ENCODE peak calls at places on chromosomes 12 and 14, in nine cellular contexts. One of them, this sample, is unnamed.
A peak's percentile ranks its signal among the peaks of the same experiment; 100 is the strongest.

GRCh38 chr14:76846331-76847047 is 20.3 kb downstream of the LRRC74A start:
- DNase-seq in stimulated activated CD4-positive, alpha-beta T cell treated with anti-CD3 and anti-CD28 coated beads, Interleukin-12 subunit alpha, Interleukin-12 subunit beta, amount 100 ng/mL, for 4 hours: no peak
- DNase-seq in left ventricle myocardium inferior: no peak
- DNase-seq in HFFc6: no peak
- DNase-seq in RPMI8226: no peak
- DNase-seq in Calu3: no peak
- DNase-seq in heart right ventricle: no peak
- DNase-seq in non-pigmented ciliary epithelial cell: no peak
- DNase-seq in nephron progenitor cell: no peak
- DNase-seq in this sample: no peak

GRCh38 chr12:11853126-11853525 is 203.7 kb downstream of the ETV6 start:
- DNase-seq in stimulated activated CD4-positive, alpha-beta T cell treated with anti-CD3 and anti-CD28 coated beads, Interleukin-12 subunit alpha, Interleukin-12 subunit beta, amount 100 ng/mL, for 4 hours: no peak
- DNase-seq in left ventricle myocardium inferior: no peak
- DNase-seq in HFFc6: no peak
- DNase-seq in RPMI8226: no peak
- DNase-seq in Calu3: no peak
- DNase-seq in heart right ventricle: no peak
- DNase-seq in non-pigmented ciliary epithelial cell: no peak
- DNase-seq in nephron progenitor cell: no peak
- DNase-seq in this sample: no peak

GRCh38 chr12:78035913-78036658 is 205.4 kb downstream of the NAV3 start:
- DNase-seq in stimulated activated CD4-positive, alpha-beta T cell treated with anti-CD3 and anti-CD28 coated beads, Interleukin-12 subunit alpha, Interleukin-12 subunit beta, amount 100 ng/mL, for 4 hours: no peak
- DNase-seq in left ventricle myocardium inferior: no peak
- DNase-seq in HFFc6: no peak
- DNase-seq in RPMI8226: no peak
- DNase-seq in Calu3: no peak
- DNase-seq in heart right ventricle: no peak
- DNase-seq in non-pigmented ciliary epithelial cell: no peak
- DNase-seq in nephron progenitor cell: no peak
- DNase-seq in this sample: no peak

GRCh38 chr12:108066583-108067234 is 62.4 kb upstream of the WSCD2 start:
- DNase-seq in stimulated activated CD4-positive, alpha-beta T cell treated with anti-CD3 and anti-CD28 coated beads, Interleukin-12 subunit alpha, Interleukin-12 subunit beta, amount 100 ng/mL, for 4 hours: no peak
- DNase-seq in left ventricle myocardium inferior: no peak
- DNase-seq in HFFc6: no peak
- DNase-seq in RPMI8226: no peak
- DNase-seq in Calu3: no peak
- DNase-seq in heart right ventricle: no peak
- DNase-seq in non-pigmented ciliary epithelial cell: no peak
- DNase-seq in nephron progenitor cell: no peak
- DNase-seq in this sample: no peak

GRCh38 chr14:90060965-90061848 is 587 bp upstream of the KCNK13 start:
- DNase-seq in stimulated activated CD4-positive, alpha-beta T cell treated with anti-CD3 and anti-CD28 coated beads, Interleukin-12 subunit alpha, Interleukin-12 subunit beta, amount 100 ng/mL, for 4 hours: peak; percentile 5
- DNase-seq in left ventricle myocardium inferior: no peak
- DNase-seq in HFFc6: no peak
- DNase-seq in RPMI8226: peak; percentile 7
- DNase-seq in Calu3: peak; percentile 6
- DNase-seq in heart right ventricle: peak; percentile 24
- DNase-seq in non-pigmented ciliary epithelial cell: no peak
- DNase-seq in nephron progenitor cell: peak; percentile 72
- DNase-seq in this sample: no peak

GRCh38 chr12:65603428-65604351 is 220.6 kb upstream of the HMGA2 start:
- DNase-seq in stimulated activated CD4-positive, alpha-beta T cell treated with anti-CD3 and anti-CD28 coated beads, Interleukin-12 subunit alpha, Interleukin-12 subunit beta, amount 100 ng/mL, for 4 hours: no peak
- DNase-seq in left ventricle myocardium inferior: peak; percentile 18
- DNase-seq in HFFc6: peak; percentile 93
- DNase-seq in RPMI8226: no peak
- DNase-seq in Calu3: peak; percentile 57
- DNase-seq in heart right ventricle: no peak
- DNase-seq in non-pigmented ciliary epithelial cell: peak; percentile 93
- DNase-seq in nephron progenitor cell: no peak
- DNase-seq in this sample: peak; percentile 91

GRCh38 chr14:80356413-80356812 is 145.1 kb upstream of the DIO2 start:
- DNase-seq in stimulated activated CD4-positive, alpha-beta T cell treated with anti-CD3 and anti-CD28 coated beads, Interleukin-12 subunit alpha, Interleukin-12 subunit beta, amount 100 ng/mL, for 4 hours: no peak
- DNase-seq in left ventricle myocardium inferior: no peak
- DNase-seq in HFFc6: no peak
- DNase-seq in RPMI8226: peak; percentile 6
- DNase-seq in Calu3: peak; percentile 5
- DNase-seq in heart right ventricle: no peak
- DNase-seq in non-pigmented ciliary epithelial cell: no peak
- DNase-seq in nephron progenitor cell: no peak
- DNase-seq in this sample: no peak

GRCh38 chr12:112353389-112353788 is 28.8 kb downstream of the HECTD4 start:
- DNase-seq in stimulated activated CD4-positive, alpha-beta T cell treated with anti-CD3 and anti-CD28 coated beads, Interleukin-12 subunit alpha, Interleukin-12 subunit beta, amount 100 ng/mL, for 4 hours: no peak
- DNase-seq in left ventricle myocardium inferior: no peak
- DNase-seq in HFFc6: peak; percentile 18
- DNase-seq in RPMI8226: no peak
- DNase-seq in Calu3: no peak
- DNase-seq in heart right ventricle: no peak
- DNase-seq in non-pigmented ciliary epithelial cell: no peak
- DNase-seq in nephron progenitor cell: no peak
- DNase-seq in this sample: no peak

GRCh38 chr12:70049596-70050360 is 193.5 kb upstream of the CNOT2 start:
- DNase-seq in stimulated activated CD4-positive, alpha-beta T cell treated with anti-CD3 and anti-CD28 coated beads, Interleukin-12 subunit alpha, Interleukin-12 subunit beta, amount 100 ng/mL, for 4 hours: no peak
- DNase-seq in left ventricle myocardium inferior: no peak
- DNase-seq in HFFc6: no peak
- DNase-seq in RPMI8226: peak; percentile 73
- DNase-seq in Calu3: peak; percentile 73
- DNase-seq in heart right ventricle: no peak
- DNase-seq in non-pigmented ciliary epithelial cell: no peak
- DNase-seq in nephron progenitor cell: no peak
- DNase-seq in this sample: no peak

GRCh38 chr14:70061108-70061507 is 127.6 kb downstream of the SLC8A3 start:
- DNase-seq in stimulated activated CD4-positive, alpha-beta T cell treated with anti-CD3 and anti-CD28 coated beads, Interleukin-12 subunit alpha, Interleukin-12 subunit beta, amount 100 ng/mL, for 4 hours: no peak
- DNase-seq in left ventricle myocardium inferior: no peak
- DNase-seq in HFFc6: no peak
- DNase-seq in RPMI8226: no peak
- DNase-seq in Calu3: peak; percentile 49
- DNase-seq in heart right ventricle: no peak
- DNase-seq in non-pigmented ciliary epithelial cell: no peak
- DNase-seq in nephron progenitor cell: no peak
- DNase-seq in this sample: no peak

GRCh38 chr12:122875590-122876220 is 20.2 kb downstream of the VPS37B start:
- DNase-seq in stimulated activated CD4-positive, alpha-beta T cell treated with anti-CD3 and anti-CD28 coated beads, Interleukin-12 subunit alpha, Interleukin-12 subunit beta, amount 100 ng/mL, for 4 hours: no peak
- DNase-seq in left ventricle myocardium inferior: no peak
- DNase-seq in HFFc6: no peak
- DNase-seq in RPMI8226: peak; percentile 71
- DNase-seq in Calu3: no peak
- DNase-seq in heart right ventricle: no peak
- DNase-seq in non-pigmented ciliary epithelial cell: no peak
- DNase-seq in nephron progenitor cell: no peak
- DNase-seq in this sample: no peak

GRCh38 chr14:103205541-103205906 is 82.3 kb downstream of the TNFAIP2 start:
- DNase-seq in stimulated activated CD4-positive, alpha-beta T cell treated with anti-CD3 and anti-CD28 coated beads, Interleukin-12 subunit alpha, Interleukin-12 subunit beta, amount 100 ng/mL, for 4 hours: no peak
- DNase-seq in left ventricle myocardium inferior: no peak
- DNase-seq in HFFc6: no peak
- DNase-seq in RPMI8226: no peak
- DNase-seq in Calu3: no peak
- DNase-seq in heart right ventricle: no peak
- DNase-seq in non-pigmented ciliary epithelial cell: no peak
- DNase-seq in nephron progenitor cell: no peak
- DNase-seq in this sample: no peak

GRCh38 chr12:98997-99396 is 32.4 kb downstream of the IQSEC3 start:
- DNase-seq in stimulated activated CD4-positive, alpha-beta T cell treated with anti-CD3 and anti-CD28 coated beads, Interleukin-12 subunit alpha, Interleukin-12 subunit beta, amount 100 ng/mL, for 4 hours: no peak
- DNase-seq in left ventricle myocardium inferior: no peak
- DNase-seq in HFFc6: no peak
- DNase-seq in RPMI8226: no peak
- DNase-seq in Calu3: peak; percentile 14
- DNase-seq in heart right ventricle: no peak
- DNase-seq in non-pigmented ciliary epithelial cell: no peak
- DNase-seq in nephron progenitor cell: peak; percentile 46
- DNase-seq in this sample: no peak

GRCh38 chr12:122505419-122506051 is 4.8 kb upstream of the ZCCHC8 start:
- DNase-seq in stimulated activated CD4-positive, alpha-beta T cell treated with anti-CD3 and anti-CD28 coated beads, Interleukin-12 subunit alpha, Interleukin-12 subunit beta, amount 100 ng/mL, for 4 hours: no peak
- DNase-seq in left ventricle myocardium inferior: no peak
- DNase-seq in HFFc6: no peak
- DNase-seq in RPMI8226: no peak
- DNase-seq in Calu3: no peak
- DNase-seq in heart right ventricle: no peak
- DNase-seq in non-pigmented ciliary epithelial cell: no peak
- DNase-seq in nephron progenitor cell: no peak
- DNase-seq in this sample: no peak

GRCh38 chr12:77225373-77225772 is 160.0 kb upstream of the E2F7 start:
- DNase-seq in stimulated activated CD4-positive, alpha-beta T cell treated with anti-CD3 and anti-CD28 coated beads, Interleukin-12 subunit alpha, Interleukin-12 subunit beta, amount 100 ng/mL, for 4 hours: no peak
- DNase-seq in left ventricle myocardium inferior: no peak
- DNase-seq in HFFc6: no peak
- DNase-seq in RPMI8226: no peak
- DNase-seq in Calu3: peak; percentile 47
- DNase-seq in heart right ventricle: no peak
- DNase-seq in non-pigmented ciliary epithelial cell: no peak
- DNase-seq in nephron progenitor cell: no peak
- DNase-seq in this sample: no peak

GRCh38 chr12:131380220-131380957 is 330.5 kb upstream of the SFSWAP start:
- DNase-seq in stimulated activated CD4-positive, alpha-beta T cell treated with anti-CD3 and anti-CD28 coated beads, Interleukin-12 subunit alpha, Interleukin-12 subunit beta, amount 100 ng/mL, for 4 hours: no peak
- DNase-seq in left ventricle myocardium inferior: no peak
- DNase-seq in HFFc6: no peak
- DNase-seq in RPMI8226: no peak
- DNase-seq in Calu3: no peak
- DNase-seq in heart right ventricle: no peak
- DNase-seq in non-pigmented ciliary epithelial cell: no peak
- DNase-seq in nephron progenitor cell: no peak
- DNase-seq in this sample: no peak

GRCh38 chr12:3321881-3322280 is 169.1 kb upstream of the PRMT8 start:
- DNase-seq in stimulated activated CD4-positive, alpha-beta T cell treated with anti-CD3 and anti-CD28 coated beads, Interleukin-12 subunit alpha, Interleukin-12 subunit beta, amount 100 ng/mL, for 4 hours: no peak
- DNase-seq in left ventricle myocardium inferior: no peak
- DNase-seq in HFFc6: no peak
- DNase-seq in RPMI8226: no peak
- DNase-seq in Calu3: no peak
- DNase-seq in heart right ventricle: no peak
- DNase-seq in non-pigmented ciliary epithelial cell: no peak
- DNase-seq in nephron progenitor cell: no peak
- DNase-seq in this sample: no peak

GRCh38 chr12:32895688-32896437 is 714 bp downstream of the PKP2 start:
- DNase-seq in stimulated activated CD4-positive, alpha-beta T cell treated with anti-CD3 and anti-CD28 coated beads, Interleukin-12 subunit alpha, Interleukin-12 subunit beta, amount 100 ng/mL, for 4 hours: no peak
- DNase-seq in left ventricle myocardium inferior: peak; percentile 23
- DNase-seq in HFFc6: no peak
- DNase-seq in RPMI8226: peak; percentile 68
- DNase-seq in Calu3: peak; percentile 65
- DNase-seq in heart right ventricle: peak; percentile 22
- DNase-seq in non-pigmented ciliary epithelial cell: no peak
- DNase-seq in nephron progenitor cell: peak; percentile 43
- DNase-seq in this sample: no peak

GRCh38 chr14:95808371-95808770 is 68.3 kb upstream of the TUNAR start:
- DNase-seq in stimulated activated CD4-positive, alpha-beta T cell treated with anti-CD3 and anti-CD28 coated beads, Interleukin-12 subunit alpha, Interleukin-12 subunit beta, amount 100 ng/mL, for 4 hours: no peak
- DNase-seq in left ventricle myocardium inferior: no peak
- DNase-seq in HFFc6: no peak
- DNase-seq in RPMI8226: no peak
- DNase-seq in Calu3: no peak
- DNase-seq in heart right ventricle: no peak
- DNase-seq in non-pigmented ciliary epithelial cell: no peak
- DNase-seq in nephron progenitor cell: no peak
- DNase-seq in this sample: no peak

GRCh38 chr12:115451785-115452736 is 768.1 kb upstream of the TBX3 start:
- DNase-seq in stimulated activated CD4-positive, alpha-beta T cell treated with anti-CD3 and anti-CD28 coated beads, Interleukin-12 subunit alpha, Interleukin-12 subunit beta, amount 100 ng/mL, for 4 hours: no peak
- DNase-seq in left ventricle myocardium inferior: peak; percentile 59
- DNase-seq in HFFc6: no peak
- DNase-seq in RPMI8226: peak; percentile 26
- DNase-seq in Calu3: peak; percentile 24
- DNase-seq in heart right ventricle: peak; percentile 67
- DNase-seq in non-pigmented ciliary epithelial cell: no peak
- DNase-seq in nephron progenitor cell: peak; percentile 81
- DNase-seq in this sample: no peak

GRCh38 chr12:123580772-123581171 is 3.6 kb upstream of the TMED2 start:
- DNase-seq in stimulated activated CD4-positive, alpha-beta T cell treated with anti-CD3 and anti-CD28 coated beads, Interleukin-12 subunit alpha, Interleukin-12 subunit beta, amount 100 ng/mL, for 4 hours: no peak
- DNase-seq in left ventricle myocardium inferior: no peak
- DNase-seq in HFFc6: no peak
- DNase-seq in RPMI8226: no peak
- DNase-seq in Calu3: no peak
- DNase-seq in heart right ventricle: no peak
- DNase-seq in non-pigmented ciliary epithelial cell: no peak
- DNase-seq in nephron progenitor cell: no peak
- DNase-seq in this sample: no peak

GRCh38 chr14:73188501-73188903 is 48.8 kb upstream of the PAPLN start:
- DNase-seq in stimulated activated CD4-positive, alpha-beta T cell treated with anti-CD3 and anti-CD28 coated beads, Interleukin-12 subunit alpha, Interleukin-12 subunit beta, amount 100 ng/mL, for 4 hours: no peak
- DNase-seq in left ventricle myocardium inferior: no peak
- DNase-seq in HFFc6: peak; percentile 65
- DNase-seq in RPMI8226: no peak
- DNase-seq in Calu3: no peak
- DNase-seq in heart right ventricle: no peak
- DNase-seq in non-pigmented ciliary epithelial cell: peak; percentile 28
- DNase-seq in nephron progenitor cell: no peak
- DNase-seq in this sample: peak; percentile 8

GRCh38 chr12:31958601-31959000 is 614 bp upstream of the RESF1 start:
- DNase-seq in stimulated activated CD4-positive, alpha-beta T cell treated with anti-CD3 and anti-CD28 coated beads, Interleukin-12 subunit alpha, Interleukin-12 subunit beta, amount 100 ng/mL, for 4 hours: no peak
- DNase-seq in left ventricle myocardium inferior: no peak
- DNase-seq in HFFc6: no peak
- DNase-seq in RPMI8226: no peak
- DNase-seq in Calu3: no peak
- DNase-seq in heart right ventricle: no peak
- DNase-seq in non-pigmented ciliary epithelial cell: no peak
- DNase-seq in nephron progenitor cell: no peak
- DNase-seq in this sample: no peak

GRCh38 chr14:50904719-50905118 is 32.9 kb downstream of the ABHD12B start:
- DNase-seq in stimulated activated CD4-positive, alpha-beta T cell treated with anti-CD3 and anti-CD28 coated beads, Interleukin-12 subunit alpha, Interleukin-12 subunit beta, amount 100 ng/mL, for 4 hours: no peak
- DNase-seq in left ventricle myocardium inferior: no peak
- DNase-seq in HFFc6: no peak
- DNase-seq in RPMI8226: no peak
- DNase-seq in Calu3: no peak
- DNase-seq in heart right ventricle: no peak
- DNase-seq in non-pigmented ciliary epithelial cell: no peak
- DNase-seq in nephron progenitor cell: no peak
- DNase-seq in this sample: no peak

GRCh38 chr12:89370850-89371249 is 18.5 kb upstream of the DUSP6 start:
- DNase-seq in stimulated activated CD4-positive, alpha-beta T cell treated with anti-CD3 and anti-CD28 coated beads, Interleukin-12 subunit alpha, Interleukin-12 subunit beta, amount 100 ng/mL, for 4 hours: no peak
- DNase-seq in left ventricle myocardium inferior: no peak
- DNase-seq in HFFc6: peak; percentile 91
- DNase-seq in RPMI8226: no peak
- DNase-seq in Calu3: no peak
- DNase-seq in heart right ventricle: no peak
- DNase-seq in non-pigmented ciliary epithelial cell: peak; percentile 77
- DNase-seq in nephron progenitor cell: no peak
- DNase-seq in this sample: no peak

GRCh38 chr14:65940056-65940735 is 527.7 kb downstream of the FUT8 start:
- DNase-seq in stimulated activated CD4-positive, alpha-beta T cell treated with anti-CD3 and anti-CD28 coated beads, Interleukin-12 subunit alpha, Interleukin-12 subunit beta, amount 100 ng/mL, for 4 hours: no peak
- DNase-seq in left ventricle myocardium inferior: no peak
- DNase-seq in HFFc6: no peak
- DNase-seq in RPMI8226: peak; percentile 21
- DNase-seq in Calu3: peak; percentile 7
- DNase-seq in heart right ventricle: no peak
- DNase-seq in non-pigmented ciliary epithelial cell: no peak
- DNase-seq in nephron progenitor cell: peak; percentile 30
- DNase-seq in this sample: no peak

GRCh38 chr14:93683241-93683640 is 105.0 kb downstream of the PRIMA1 start:
- DNase-seq in stimulated activated CD4-positive, alpha-beta T cell treated with anti-CD3 and anti-CD28 coated beads, Interleukin-12 subunit alpha, Interleukin-12 subunit beta, amount 100 ng/mL, for 4 hours: no peak
- DNase-seq in left ventricle myocardium inferior: no peak
- DNase-seq in HFFc6: no peak
- DNase-seq in RPMI8226: peak; percentile 20
- DNase-seq in Calu3: peak; percentile 30
- DNase-seq in heart right ventricle: no peak
- DNase-seq in non-pigmented ciliary epithelial cell: no peak
- DNase-seq in nephron progenitor cell: peak; percentile 10
- DNase-seq in this sample: no peak

GRCh38 chr12:125340791-125341190 is 275.6 kb downstream of the AACS start:
- DNase-seq in stimulated activated CD4-positive, alpha-beta T cell treated with anti-CD3 and anti-CD28 coated beads, Interleukin-12 subunit alpha, Interleukin-12 subunit beta, amount 100 ng/mL, for 4 hours: no peak
- DNase-seq in left ventricle myocardium inferior: peak; percentile 18
- DNase-seq in HFFc6: peak; percentile 35
- DNase-seq in RPMI8226: peak; percentile 75
- DNase-seq in Calu3: peak; percentile 8
- DNase-seq in heart right ventricle: no peak
- DNase-seq in non-pigmented ciliary epithelial cell: peak; percentile 82
- DNase-seq in nephron progenitor cell: no peak
- DNase-seq in this sample: peak; percentile 91

GRCh38 chr14:104473244-104473565 is 106.4 kb upstream of the C14orf180 start:
- DNase-seq in stimulated activated CD4-positive, alpha-beta T cell treated with anti-CD3 and anti-CD28 coated beads, Interleukin-12 subunit alpha, Interleukin-12 subunit beta, amount 100 ng/mL, for 4 hours: no peak
- DNase-seq in left ventricle myocardium inferior: no peak
- DNase-seq in HFFc6: no peak
- DNase-seq in RPMI8226: no peak
- DNase-seq in Calu3: no peak
- DNase-seq in heart right ventricle: no peak
- DNase-seq in non-pigmented ciliary epithelial cell: no peak
- DNase-seq in nephron progenitor cell: no peak
- DNase-seq in this sample: no peak

GRCh38 chr14:69387311-69387710 is 10.8 kb downstream of the ERH start:
- DNase-seq in stimulated activated CD4-positive, alpha-beta T cell treated with anti-CD3 and anti-CD28 coated beads, Interleukin-12 subunit alpha, Interleukin-12 subunit beta, amount 100 ng/mL, for 4 hours: no peak
- DNase-seq in left ventricle myocardium inferior: no peak
- DNase-seq in HFFc6: no peak
- DNase-seq in RPMI8226: no peak
- DNase-seq in Calu3: no peak
- DNase-seq in heart right ventricle: no peak
- DNase-seq in non-pigmented ciliary epithelial cell: no peak
- DNase-seq in nephron progenitor cell: no peak
- DNase-seq in this sample: peak; percentile 15

GRCh38 chr12:9750276-9751203 is 10.2 kb downstream of the CD69 start:
- DNase-seq in stimulated activated CD4-positive, alpha-beta T cell treated with anti-CD3 and anti-CD28 coated beads, Interleukin-12 subunit alpha, Interleukin-12 subunit beta, amount 100 ng/mL, for 4 hours: peak; percentile 41
- DNase-seq in left ventricle myocardium inferior: no peak
- DNase-seq in HFFc6: peak; percentile 51
- DNase-seq in RPMI8226: peak; percentile 67
- DNase-seq in Calu3: peak; percentile 55
- DNase-seq in heart right ventricle: no peak
- DNase-seq in non-pigmented ciliary epithelial cell: no peak
- DNase-seq in nephron progenitor cell: peak; percentile 48
- DNase-seq in this sample: peak; percentile 36

This sample was measured in astrocyte of the cerebellum.